ENCODE peak calls at places on chromosome 11, in six cellular contexts. M is AG09309, O is kidney, Z is endothelial cell, S is heart left ventricle, N is tibial artery. E is an unnamed sample.

GRCh38 chr11:13064593-13064992 is 55.5 kb downstream of the RASSF10 start:
- DNase-seq in M (no peak), O (no peak), Z (no peak), S (no peak), N (no peak), E (no peak)

GRCh38 chr11:66334605-66335442 is 1.4 kb downstream of the RIN1 start:
- DNase-seq in M (no peak), O (peak), Z (no peak), S (no peak), N (peak), E (no peak)

GRCh38 chr11:120179071-120179672 is 31.7 kb upstream of the OAF start:
- DNase-seq in M (no peak), O (peak), Z (no peak), S (no peak), N (no peak), E (no peak)

GRCh38 chr11:75241906-75242644 is 1.5 kb downstream of the TPBGL start:
- DNase-seq in M (no peak), O (no peak), Z (no peak), S (no peak), N (no peak), E (no peak)

GRCh38 chr11:84355911-84356310 is 1069.7 kb upstream of the CCDC90B start:
- DNase-seq in M (no peak), O (no peak), Z (no peak), S (no peak), N (no peak), E (no peak)

GRCh38 chr11:95697614-95698408 is 91.8 kb downstream of the FAM76B start:
- DNase-seq in M (no peak), O (no peak), Z (no peak), S (no peak), N (no peak), E (no peak)

GRCh38 chr11:129766858-129767604 is 48.6 kb upstream of the TMEM45B start:
- DNase-seq in M (no peak), O (no peak), Z (peak), S (no peak), N (no peak), E (peak)

GRCh38 chr11:64121637-64122410 is 44.1 kb downstream of the MACROD1 start:
- DNase-seq in M (peak), O (no peak), Z (no peak), S (no peak), N (no peak), E (no peak)

GRCh38 chr11:76740772-76741171 is 42.4 kb upstream of the TSKU start:
- DNase-seq in M (no peak), O (no peak), Z (no peak), S (no peak), N (no peak), E (no peak)

GRCh38 chr11:68127791-68128681 is 6.8 kb upstream of the CHKA start:
- DNase-seq in M (no peak), O (peak), Z (peak), S (no peak), N (no peak), E (no peak)

GRCh38 chr11:37712246-37712645 is 1114.2 kb upstream of the RAG2 start:
- DNase-seq in M (no peak), O (no peak), Z (no peak), S (no peak), N (no peak), E (peak)

GRCh38 chr11:76574406-76574805 is 96.1 kb downstream of the LRRC32 start:
- DNase-seq in M (no peak), O (no peak), Z (no peak), S (no peak), N (no peak), E (no peak)

GRCh38 chr11:96045622-96046456 is 121.9 kb upstream of the MTMR2 start:
- DNase-seq in M (peak), O (peak), Z (peak), S (peak), N (peak), E (no peak)

GRCh38 chr11:61445535-61445934 is 15.6 kb downstream of the SDHAF2 start:
- DNase-seq in M (no peak), O (no peak), Z (no peak), S (no peak), N (no peak), E (no peak)

GRCh38 chr11:101817536-101817935 is 97.3 kb upstream of the CEP126 start:
- DNase-seq in M (no peak), O (no peak), Z (no peak), S (no peak), N (no peak), E (no peak)

GRCh38 chr11:83000381-83000780 is 71.3 kb downstream of the RAB30 start:
- DNase-seq in M (no peak), O (no peak), Z (no peak), S (no peak), N (no peak), E (no peak)

GRCh38 chr11:82996966-82997606 is 74.6 kb downstream of the RAB30 start:
- DNase-seq in M (no peak), O (no peak), Z (no peak), S (no peak), N (no peak), E (no peak)

GRCh38 chr11:27380796-27381195 is 17.8 kb upstream of the CCDC34 start:
- DNase-seq in M (no peak), O (no peak), Z (no peak), S (no peak), N (no peak), E (no peak)

GRCh38 chr11:119737678-119738439 is 8.9 kb upstream of the NECTIN1 start:
- DNase-seq in M (no peak), O (no peak), Z (no peak), S (no peak), N (no peak), E (no peak)

GRCh38 chr11:43708776-43709175 is 28.2 kb downstream of the HSD17B12 start:
- DNase-seq in M (no peak), O (no peak), Z (no peak), S (no peak), N (no peak), E (peak)

GRCh38 chr11:65743928-65744698 is 23.5 kb upstream of the RNASEH2C start:
- DNase-seq in M (no peak), O (no peak), Z (peak), S (no peak), N (no peak), E (peak)

GRCh38 chr11:111585371-111585770 is 16.9 kb upstream of the SIK2 start:
- DNase-seq in M (no peak), O (no peak), Z (no peak), S (no peak), N (no peak), E (no peak)

GRCh38 chr11:120486138-120486537 is 25.4 kb upstream of the GRIK4 start:
- DNase-seq in M (no peak), O (no peak), Z (no peak), S (no peak), N (no peak), E (no peak)

GRCh38 chr11:111500481-111500880 is 11.7 kb downstream of the BTG4 start:
- DNase-seq in M (no peak), O (no peak), Z (no peak), S (no peak), N (no peak), E (no peak)

GRCh38 chr11:64357904-64358535 is 942 bp upstream of the RPS6KA4 start:
- DNase-seq in M (no peak), O (peak), Z (no peak), S (no peak), N (no peak), E (peak)

GRCh38 chr11:60170566-60170965 is 12.3 kb downstream of the MS4A6A start:
- DNase-seq in M (no peak), O (no peak), Z (no peak), S (no peak), N (no peak), E (no peak)

GRCh38 chr11:60165946-60166345 is 16.9 kb downstream of the MS4A6A start:
- DNase-seq in M (no peak), O (no peak), Z (no peak), S (no peak), N (no peak), E (peak)

GRCh38 chr11:60172011-60172410 is 10.9 kb downstream of the MS4A6A start:
- DNase-seq in M (no peak), O (no peak), Z (no peak), S (no peak), N (no peak), E (no peak)

GRCh38 chr11:60168306-60168705 is 14.6 kb downstream of the MS4A6A start:
- DNase-seq in M (no peak), O (no peak), Z (no peak), S (no peak), N (no peak), E (peak)

GRCh38 chr11:60169264-60169915 is 13.5 kb downstream of the MS4A6A start:
- DNase-seq in M (no peak), O (no peak), Z (no peak), S (peak), N (peak), E (peak)
- TF ChIP-seq CTCF in M (peak), O (peak), Z (peak), S (peak), N (no peak), E (peak)

GRCh38 chr11:57303280-57303989 is 21.3 kb downstream of the TNKS1BP1 start:
- DNase-seq in M (no peak), O (no peak), Z (no peak), S (no peak), N (no peak), E (no peak)
- TF ChIP-seq CTCF in M (no peak), O (no peak), Z (no peak), S (no peak), N (no peak), E (no peak)

GRCh38 chr11:32713496-32713895 is 81.0 kb downstream of the CCDC73 start:
- DNase-seq in M (no peak), O (no peak), Z (no peak), S (no peak), N (no peak), E (peak)
- TF ChIP-seq CTCF in M (peak), O (no peak), Z (no peak), S (peak), N (no peak), E (peak)

GRCh38 chr11:1879941-1880720 is 11.6 kb downstream of the PRR33 start:
- DNase-seq in M (no peak), O (peak), Z (peak), S (peak), N (peak), E (no peak)

GRCh38 chr11:1876361-1877063 is 15.2 kb downstream of the PRR33 start:
- DNase-seq in M (no peak), O (peak), Z (peak), S (peak), N (peak), E (peak)

GRCh38 chr11:1877211-1878133 is 14.2 kb downstream of the PRR33 start:
- DNase-seq in M (no peak), O (peak), Z (no peak), S (peak), N (peak), E (peak)

GRCh38 chr11:1879342-1879940 is 12.3 kb downstream of the PRR33 start:
- DNase-seq in M (no peak), O (peak), Z (no peak), S (peak), N (no peak), E (no peak)

DNA sequence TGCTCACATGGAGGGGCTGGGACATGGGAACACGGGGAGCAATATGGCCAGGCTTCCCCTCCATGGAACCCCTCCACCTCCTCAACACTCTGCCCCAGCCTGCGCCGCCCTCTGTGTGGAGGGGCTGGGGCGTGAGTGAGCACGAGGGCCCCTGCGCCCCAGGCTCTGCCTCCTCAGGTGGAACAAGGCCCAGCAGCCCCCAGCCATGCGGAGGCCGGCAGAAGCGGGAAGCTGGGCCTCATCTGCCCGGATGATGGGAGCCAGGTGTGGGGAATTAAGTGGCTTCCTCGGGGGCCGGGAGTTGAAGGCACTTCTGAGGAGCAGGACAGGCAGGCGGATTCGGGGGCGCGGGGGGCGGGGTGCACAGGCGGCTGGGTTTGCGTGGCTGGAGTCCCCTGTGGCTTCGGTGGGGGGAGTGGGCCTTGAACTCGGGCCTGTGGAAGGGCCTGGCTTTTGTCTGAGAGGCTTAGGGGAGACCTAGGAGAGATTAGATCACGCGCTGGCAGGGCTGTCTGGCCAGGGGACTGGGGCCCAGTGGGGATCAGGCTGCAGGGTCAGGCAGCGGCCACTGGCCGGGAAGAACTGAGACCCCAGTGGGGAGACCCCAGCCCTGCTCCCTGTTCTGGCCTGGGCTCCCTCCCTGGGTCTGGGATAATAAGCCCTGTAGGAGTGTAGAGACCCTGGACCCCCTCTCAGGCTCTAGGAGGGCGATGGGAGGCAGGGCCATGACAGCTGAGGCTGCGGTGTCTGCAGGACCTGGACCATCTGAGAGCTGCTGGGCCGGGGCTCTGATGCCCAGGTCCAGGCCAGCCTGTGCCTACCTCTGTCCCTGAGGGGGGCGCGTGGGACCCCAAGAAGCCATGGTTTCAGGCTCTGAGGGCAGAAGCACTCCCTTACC is 13.3 kb downstream of the PRR33 start:
- DNase-seq in M (no peak), O (peak), Z (no peak), S (peak), N (peak), E (no peak)
- TF ChIP-seq CTCF in M (no peak), O (no peak), Z (no peak), S (no peak), N (no peak), E (no peak)

DNA sequence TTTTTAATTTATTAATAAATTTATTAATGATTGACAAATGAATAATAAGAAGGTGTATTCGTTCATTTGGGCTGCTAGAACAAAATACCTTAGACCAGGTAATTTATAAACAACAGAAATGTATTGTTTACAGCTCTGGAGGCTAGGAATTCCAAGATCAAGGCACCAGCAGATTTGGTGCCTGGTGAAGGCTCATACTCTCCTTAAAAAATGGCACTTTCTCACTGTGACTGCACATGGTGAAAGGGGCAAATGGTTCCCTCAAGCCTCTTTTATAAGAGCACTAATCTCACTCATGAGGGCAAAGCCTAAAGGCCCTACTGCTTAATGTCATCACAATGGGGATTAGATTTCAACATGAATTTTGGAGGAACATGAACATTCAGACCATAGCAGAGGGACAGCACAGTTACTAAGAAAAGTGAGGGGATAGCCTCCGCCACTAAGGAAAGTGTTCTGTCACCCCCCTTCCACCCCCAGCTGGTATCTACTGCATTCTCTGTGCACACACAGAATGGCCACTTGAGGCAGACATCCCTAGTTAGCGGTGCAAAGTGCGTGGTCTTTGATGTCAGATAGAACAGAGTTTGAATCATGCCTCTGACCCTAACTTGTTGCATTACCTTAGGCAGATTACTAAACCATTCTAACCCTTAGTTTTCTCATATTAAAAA is 47.2 kb upstream of the CEP295 start:
- DNase-seq in M (no peak), O (no peak), Z (peak), S (no peak), N (no peak), E (peak)
- TF ChIP-seq CTCF in M (no peak), O (no peak), Z (no peak), S (no peak), N (no peak), E (no peak)

GRCh38 chr11:8533332-8533731 is 60.7 kb downstream of the STK33 start:
- DNase-seq in M (no peak), O (no peak), Z (no peak), S (no peak), N (no peak), E (peak)
- TF ChIP-seq CTCF in M (no peak), O (no peak), Z (no peak), S (no peak), N (no peak), E (no peak)